ENCODE peak calls at places on chromosomes 13 and 19, in seven cellular contexts. N, F, V, C, A, L and I are unnamed samples.
A peak's percentile ranks its signal among the peaks of the same experiment; 100 is the strongest.

GRCh38 chr19:14091885-14092462 is 1.4 kb upstream of the SAMD1 start:
- DNase-seq in N (no peak), F (no peak), V (no peak), C (no peak), A (no peak), L (no peak), I (no peak)

GRCh38 chr19:18501832-18502231 is 20.0 kb downstream of the ELL start:
- DNase-seq in N (no peak), F (peak; percentile 45), V (no peak), C (no peak), A (no peak), L (no peak), I (no peak)

GRCh38 chr19:23974941-23975340 is 60.3 kb downstream of the ZNF726 start:
- DNase-seq in N (no peak), F (no peak), V (no peak), C (no peak), A (no peak), L (peak; percentile 54), I (no peak)

GRCh38 chr13:51887441-51887840 is 25.7 kb downstream of the CCDC70 start:
- DNase-seq in N (no peak), F (no peak), V (no peak), C (peak; percentile 3), A (no peak), L (no peak), I (no peak)

GRCh38 chr13:113584870-113585671 is 518 bp downstream of the TFDP1 start:
- DNase-seq in N (no peak), F (peak; percentile 15), V (peak; percentile 64), C (no peak), A (peak; percentile 28), L (peak; percentile 11), I (no peak)

GRCh38 chr13:79937311-79938243 is 403.3 kb downstream of the SPRY2 start:
- DNase-seq in N (no peak), F (no peak), V (no peak), C (no peak), A (no peak), L (no peak), I (no peak)

GRCh38 chr13:99972190-99972731 is 694 bp upstream of the ZIC5 start:
- DNase-seq in N (no peak), F (no peak), V (no peak), C (no peak), A (no peak), L (no peak), I (no peak)

GRCh38 chr19:53294786-53295441 is 27.4 kb upstream of the VN1R4 start:
- DNase-seq in N (no peak), F (no peak), V (no peak), C (peak; percentile 6), A (no peak), L (no peak), I (no peak)

GRCh38 chr13:40786568-40786996 is 2.8 kb upstream of the SLC25A15 start:
- DNase-seq in N (peak; percentile 61), F (no peak), V (no peak), C (peak; percentile 41), A (no peak), L (no peak), I (no peak)

GRCh38 chr13:40790232-40790631 is 821 bp downstream of the SLC25A15 start:
- DNase-seq in N (no peak), F (no peak), V (no peak), C (no peak), A (no peak), L (no peak), I (no peak)

GRCh38 chr13:40787062-40787461 is 2.3 kb upstream of the SLC25A15 start:
- DNase-seq in N (peak; percentile 93), F (no peak), V (no peak), C (peak; percentile 72), A (no peak), L (no peak), I (no peak)

GRCh38 chr13:40792284-40793051 is 3.1 kb downstream of the SLC25A15 start:
- DNase-seq in N (no peak), F (no peak), V (no peak), C (no peak), A (no peak), L (no peak), I (no peak)

DNA sequence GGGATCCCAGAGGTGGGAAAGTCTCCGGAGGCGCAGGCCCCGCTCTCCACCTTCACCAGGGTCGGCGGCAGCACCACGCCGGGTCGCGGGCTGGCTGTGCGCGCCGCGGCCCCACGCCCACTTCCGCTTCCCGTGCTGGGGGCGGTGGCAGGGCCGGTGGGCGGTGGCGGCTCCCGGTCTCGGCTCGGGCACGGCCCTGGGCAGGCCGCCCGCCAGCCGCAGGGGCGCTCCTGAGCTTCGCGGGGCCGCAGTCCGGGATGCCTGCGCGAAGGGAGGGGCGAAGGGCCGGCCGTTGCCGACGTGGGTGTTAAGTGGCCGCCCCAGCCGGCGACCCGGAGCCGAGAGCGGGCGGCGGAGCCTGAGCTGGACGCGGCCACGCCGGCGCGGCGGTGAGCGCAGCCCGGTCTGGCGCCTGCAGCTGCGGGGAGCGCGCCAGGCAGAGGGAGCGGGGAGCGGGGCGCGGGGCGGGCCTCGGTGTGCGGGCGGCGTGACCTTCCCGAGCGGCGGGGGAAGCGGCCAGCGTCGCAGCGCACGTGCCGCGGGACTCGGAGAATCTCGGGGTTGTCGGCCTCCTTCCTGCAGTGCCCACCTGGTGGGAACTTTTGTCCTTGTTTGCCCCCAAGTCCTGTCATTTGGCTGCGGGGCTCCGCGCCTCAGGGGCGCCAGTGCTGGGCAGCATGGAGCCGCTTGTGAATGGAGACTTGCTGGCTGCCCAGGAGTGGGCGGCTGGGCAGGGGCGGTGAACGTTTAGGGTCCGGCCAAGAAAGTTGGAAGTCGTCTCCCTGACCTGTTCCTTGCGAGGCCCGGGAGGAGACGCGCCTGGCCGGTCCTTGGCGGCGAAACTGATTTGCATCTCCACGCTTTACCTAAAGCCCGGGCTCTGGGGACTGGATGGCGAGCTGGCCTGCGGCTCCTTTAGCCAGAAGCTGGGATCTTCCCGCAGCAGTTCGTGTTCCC is at the start of gene SLC25A15:
- DNase-seq in N (peak; percentile 72), F (peak; percentile 89), V (peak; percentile 90), C (peak; percentile 80), A (peak; percentile 44), L (peak; percentile 81), I (no peak)
- TF ChIP-seq CTCF in N (peak; percentile 43), F (peak; percentile 26), V (peak; percentile 47), C (no peak), A (no peak), L (no peak), I (no peak)

GRCh38 chr19:48239120-48239519 is 16.6 kb downstream of the CARD8 start:
- DNase-seq in N (no peak), F (no peak), V (no peak), C (peak; percentile 19), A (no peak), L (no peak), I (no peak)
- H3K4me3 ChIP-seq in N (no peak overlapping the region), F (no peak overlapping the region), V (no peak overlapping the region), C (no peak overlapping the region), A (no peak overlapping the region), L (no peak overlapping the region), I (no peak overlapping the region)

DNA sequence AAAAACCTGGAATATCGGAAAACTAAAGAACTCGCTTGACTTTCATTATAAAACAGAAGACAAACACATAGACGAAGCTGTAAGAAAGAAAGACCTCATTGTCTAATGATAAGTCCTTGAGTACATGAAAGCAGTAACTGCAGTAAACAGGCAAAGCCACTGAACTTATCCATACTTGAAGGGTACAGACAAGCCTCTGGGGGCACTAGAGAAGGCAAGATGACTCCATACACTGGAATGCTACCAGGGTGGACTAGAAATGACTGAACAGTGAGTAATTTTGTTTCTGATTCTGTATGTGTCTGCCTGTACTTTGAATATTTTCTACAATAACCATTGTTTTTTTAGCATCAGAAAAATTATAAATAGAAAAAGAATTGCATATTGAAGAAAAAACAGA is 507.9 kb downstream of the UQCRFS1 start:
- DNase-seq in N (peak; percentile 62), F (peak; percentile 15), V (no peak), C (peak; percentile 92), A (no peak), L (peak; percentile 57), I (peak; percentile 86)
- TF ChIP-seq CTCF in N (peak; percentile 47), F (no peak), V (no peak), C (peak; percentile 32), A (no peak), L (peak; percentile 24), I (peak; percentile 77)

DNA sequence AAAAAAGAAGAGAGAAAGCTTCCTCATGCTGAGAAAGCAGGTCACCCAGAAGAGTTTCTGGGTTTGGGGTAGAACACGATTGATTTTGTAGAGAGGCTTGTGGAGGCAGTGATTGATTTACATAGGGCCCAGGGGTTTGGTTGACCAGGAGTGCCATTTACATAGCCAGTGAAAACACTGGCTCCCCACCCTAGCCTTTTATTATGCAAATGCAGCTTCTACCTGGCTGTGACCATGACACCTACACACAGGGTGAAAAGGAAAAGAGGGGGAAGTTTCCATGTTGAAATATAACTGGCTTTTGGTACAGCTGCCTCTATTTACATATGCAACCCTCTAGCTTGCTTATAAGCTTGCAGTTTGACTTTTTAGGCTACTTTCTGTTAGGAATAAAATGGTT is 62.0 kb downstream of the ZNF100 start:
- DNase-seq in N (no peak), F (no peak), V (no peak), C (no peak), A (no peak), L (no peak), I (no peak)
- H3K4me3 ChIP-seq in N (no peak overlapping the region), F (no peak overlapping the region), V (no peak overlapping the region), C (no peak overlapping the region), A (no peak overlapping the region), L (no peak overlapping the region), I (no peak overlapping the region)

GRCh38 chr19:11989112-11989456 is 24.2 kb downstream of the ZNF763 start:
- DNase-seq in N (no peak), F (no peak), V (no peak), C (no peak), A (no peak), L (no peak), I (no peak)
- TF ChIP-seq CTCF in N (no peak), F (no peak), V (no peak), C (no peak), A (no peak), L (no peak), I (no peak)

GRCh38 chr13:27158335-27158734 is 13.3 kb downstream of the USP12 start:
- DNase-seq in N (no peak), F (no peak), V (no peak), C (no peak), A (no peak), L (no peak), I (no peak)

GRCh38 chr13:27161980-27162379 is 9.6 kb downstream of the USP12 start:
- DNase-seq in N (peak; percentile 35), F (no peak), V (no peak), C (no peak), A (no peak), L (no peak), I (no peak)

GRCh38 chr13:27159806-27160563 is 11.6 kb downstream of the USP12 start:
- DNase-seq in N (no peak), F (no peak), V (no peak), C (no peak), A (no peak), L (no peak), I (no peak)

GRCh38 chr13:27160657-27161174 is 10.9 kb downstream of the USP12 start:
- DNase-seq in N (no peak), F (no peak), V (no peak), C (no peak), A (no peak), L (no peak), I (no peak)

DNA sequence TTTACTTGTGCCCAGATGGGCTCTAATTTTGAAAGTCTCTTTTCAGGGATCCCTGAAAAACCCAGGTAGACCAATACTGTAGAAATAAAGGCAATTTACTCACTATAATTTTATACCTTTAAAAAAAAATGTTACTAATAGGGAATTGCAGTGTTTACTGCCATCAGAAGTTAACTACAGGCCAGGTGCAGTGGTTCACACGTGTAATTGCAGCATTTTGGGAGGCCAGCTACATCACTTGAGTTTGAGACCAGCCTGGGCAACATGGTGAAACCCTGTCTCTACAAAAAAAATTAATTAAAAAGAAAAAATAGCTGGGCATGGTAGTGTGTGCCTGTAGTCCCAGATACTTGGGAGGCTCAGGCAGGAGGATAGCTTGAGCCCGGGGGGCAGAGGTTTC is 10.2 kb downstream of the USP12 start:
- DNase-seq in N (no peak), F (no peak), V (no peak), C (no peak), A (no peak), L (no peak), I (no peak)
- H3K4me3 ChIP-seq in N (no peak overlapping the region), F (no peak overlapping the region), V (no peak overlapping the region), C (no peak overlapping the region), A (no peak overlapping the region), L (no peak overlapping the region), I (no peak overlapping the region)